ENCODE peak calls at places on chromosome 14, in seven cellular contexts. One of them, this sample, is unnamed.

GRCh38 chr14:25620515-25620914 is 570.6 kb upstream of the STXBP6 start:
- DNase-seq in stimulated activated CD8-positive, alpha-beta memory T cell treated with anti-CD3 and anti-CD28 coated beads, Interleukin-4, amount 100 ng/mL, for 1 hour: no peak
- DNase-seq in kidney tubule cell: no peak
- DNase-seq in NB4: no peak
- DNase-seq in NCI-H69: no peak
- DNase-seq in dorsolateral prefrontal cortex: no peak
- DNase-seq in memory B cell: no peak
- DNase-seq in this sample: no peak

GRCh38 chr14:34439090-34439489 is 22.9 kb downstream of the SPTSSA start:
- DNase-seq in NB4: no peak
- DNase-seq in stimulated activated CD8-positive, alpha-beta memory T cell treated with anti-CD3 and anti-CD28 coated beads, Interleukin-4, amount 100 ng/mL, for 1 hour: no peak
- DNase-seq in NCI-H69: no peak
- DNase-seq in dorsolateral prefrontal cortex: no peak
- DNase-seq in memory B cell: no peak
- DNase-seq in kidney tubule cell: no peak
- DNase-seq in this sample: no peak

GRCh38 chr14:95254356-95254755 is 65.4 kb downstream of the CLMN start:
- DNase-seq in NB4: no peak
- DNase-seq in dorsolateral prefrontal cortex: no peak
- DNase-seq in memory B cell: no peak
- DNase-seq in kidney tubule cell: no peak
- DNase-seq in stimulated activated CD8-positive, alpha-beta memory T cell treated with anti-CD3 and anti-CD28 coated beads, Interleukin-4, amount 100 ng/mL, for 1 hour: no peak
- DNase-seq in NCI-H69: no peak
- DNase-seq in this sample: no peak

GRCh38 chr14:101975231-101975630 is 10.9 kb downstream of the DYNC1H1 start:
- DNase-seq in NB4: no peak
- DNase-seq in NCI-H69: no peak
- DNase-seq in stimulated activated CD8-positive, alpha-beta memory T cell treated with anti-CD3 and anti-CD28 coated beads, Interleukin-4, amount 100 ng/mL, for 1 hour: no peak
- DNase-seq in memory B cell: no peak
- DNase-seq in dorsolateral prefrontal cortex: no peak
- DNase-seq in kidney tubule cell: no peak
- DNase-seq in this sample: no peak

GRCh38 chr14:42654707-42655106 is 1048.0 kb downstream of the LRFN5 start:
- DNase-seq in NCI-H69: no peak
- DNase-seq in kidney tubule cell: no peak
- DNase-seq in memory B cell: no peak
- DNase-seq in dorsolateral prefrontal cortex: no peak
- DNase-seq in NB4: no peak
- DNase-seq in stimulated activated CD8-positive, alpha-beta memory T cell treated with anti-CD3 and anti-CD28 coated beads, Interleukin-4, amount 100 ng/mL, for 1 hour: no peak
- DNase-seq in this sample: no peak

GRCh38 chr14:22521449-22522239 is 67.4 kb downstream of the DAD1 start:
- DNase-seq in NB4: no peak
- DNase-seq in memory B cell: no peak
- DNase-seq in NCI-H69: no peak
- DNase-seq in kidney tubule cell: no peak
- DNase-seq in dorsolateral prefrontal cortex: no peak
- DNase-seq in stimulated activated CD8-positive, alpha-beta memory T cell treated with anti-CD3 and anti-CD28 coated beads, Interleukin-4, amount 100 ng/mL, for 1 hour: no peak
- DNase-seq in this sample: no peak

GRCh38 chr14:105011312-105011990 is 9.4 kb downstream of the CDCA4 start:
- DNase-seq in memory B cell: no peak
- DNase-seq in dorsolateral prefrontal cortex: no peak
- DNase-seq in NB4: no peak
- DNase-seq in NCI-H69: no peak
- DNase-seq in stimulated activated CD8-positive, alpha-beta memory T cell treated with anti-CD3 and anti-CD28 coated beads, Interleukin-4, amount 100 ng/mL, for 1 hour: no peak
- DNase-seq in kidney tubule cell: no peak
- DNase-seq in this sample: peak

GRCh38 chr14:69069020-69069421 is 83.9 kb downstream of the DCAF5 start:
- DNase-seq in stimulated activated CD8-positive, alpha-beta memory T cell treated with anti-CD3 and anti-CD28 coated beads, Interleukin-4, amount 100 ng/mL, for 1 hour: no peak
- DNase-seq in dorsolateral prefrontal cortex: no peak
- DNase-seq in NCI-H69: no peak
- DNase-seq in NB4: peak
- DNase-seq in kidney tubule cell: peak
- DNase-seq in memory B cell: no peak
- DNase-seq in this sample: no peak

GRCh38 chr14:35252485-35252884 is 39.7 kb upstream of the PSMA6 start:
- DNase-seq in dorsolateral prefrontal cortex: no peak
- DNase-seq in stimulated activated CD8-positive, alpha-beta memory T cell treated with anti-CD3 and anti-CD28 coated beads, Interleukin-4, amount 100 ng/mL, for 1 hour: no peak
- DNase-seq in NCI-H69: no peak
- DNase-seq in NB4: no peak
- DNase-seq in kidney tubule cell: no peak
- DNase-seq in memory B cell: no peak
- DNase-seq in this sample: no peak

GRCh38 chr14:104634886-104635570 is 30.5 kb upstream of the TMEM179 start:
- DNase-seq in memory B cell: no peak
- DNase-seq in NB4: no peak
- DNase-seq in kidney tubule cell: no peak
- DNase-seq in dorsolateral prefrontal cortex: no peak
- DNase-seq in stimulated activated CD8-positive, alpha-beta memory T cell treated with anti-CD3 and anti-CD28 coated beads, Interleukin-4, amount 100 ng/mL, for 1 hour: no peak
- DNase-seq in NCI-H69: no peak
- DNase-seq in this sample: no peak

GRCh38 chr14:54002653-54003052 is 46.0 kb upstream of the BMP4 start:
- DNase-seq in NCI-H69: peak
- DNase-seq in kidney tubule cell: peak
- DNase-seq in memory B cell: no peak
- DNase-seq in NB4: no peak
- DNase-seq in stimulated activated CD8-positive, alpha-beta memory T cell treated with anti-CD3 and anti-CD28 coated beads, Interleukin-4, amount 100 ng/mL, for 1 hour: no peak
- DNase-seq in dorsolateral prefrontal cortex: no peak
- DNase-seq in this sample: no peak

GRCh38 chr14:23033801-23034497 is 751 bp downstream of the PSMB5 start:
- DNase-seq in NCI-H69: no peak
- DNase-seq in stimulated activated CD8-positive, alpha-beta memory T cell treated with anti-CD3 and anti-CD28 coated beads, Interleukin-4, amount 100 ng/mL, for 1 hour: no peak
- DNase-seq in kidney tubule cell: no peak
- DNase-seq in dorsolateral prefrontal cortex: no peak
- DNase-seq in NB4: no peak
- DNase-seq in memory B cell: no peak
- DNase-seq in this sample: no peak

GRCh38 chr14:77543240-77543551 is 44.6 kb upstream of the ISM2 start:
- DNase-seq in memory B cell: no peak
- DNase-seq in kidney tubule cell: no peak
- DNase-seq in stimulated activated CD8-positive, alpha-beta memory T cell treated with anti-CD3 and anti-CD28 coated beads, Interleukin-4, amount 100 ng/mL, for 1 hour: no peak
- DNase-seq in dorsolateral prefrontal cortex: no peak
- DNase-seq in NB4: no peak
- DNase-seq in NCI-H69: no peak
- DNase-seq in this sample: no peak

GRCh38 chr14:68653754-68654153 is 139.1 kb downstream of the ZFP36L1 start:
- DNase-seq in memory B cell: no peak
- DNase-seq in NCI-H69: no peak
- DNase-seq in dorsolateral prefrontal cortex: no peak
- DNase-seq in NB4: no peak
- DNase-seq in stimulated activated CD8-positive, alpha-beta memory T cell treated with anti-CD3 and anti-CD28 coated beads, Interleukin-4, amount 100 ng/mL, for 1 hour: no peak
- DNase-seq in kidney tubule cell: no peak
- DNase-seq in this sample: no peak

GRCh38 chr14:63909984-63910383 is 57.2 kb downstream of the SYNE2 start:
- DNase-seq in memory B cell: no peak
- DNase-seq in NCI-H69: no peak
- DNase-seq in stimulated activated CD8-positive, alpha-beta memory T cell treated with anti-CD3 and anti-CD28 coated beads, Interleukin-4, amount 100 ng/mL, for 1 hour: no peak
- DNase-seq in kidney tubule cell: no peak
- DNase-seq in NB4: no peak
- DNase-seq in dorsolateral prefrontal cortex: no peak
- DNase-seq in this sample: no peak

GRCh38 chr14:69716483-69717187 is 50.3 kb upstream of the SRSF5 start:
- DNase-seq in dorsolateral prefrontal cortex: no peak
- DNase-seq in memory B cell: no peak
- DNase-seq in stimulated activated CD8-positive, alpha-beta memory T cell treated with anti-CD3 and anti-CD28 coated beads, Interleukin-4, amount 100 ng/mL, for 1 hour: peak
- DNase-seq in NB4: peak
- DNase-seq in kidney tubule cell: peak
- DNase-seq in NCI-H69: peak
- DNase-seq in this sample: no peak

GRCh38 chr14:88834883-88835431 is 10.5 kb downstream of the TTC8 start:
- DNase-seq in dorsolateral prefrontal cortex: no peak
- DNase-seq in NB4: no peak
- DNase-seq in kidney tubule cell: peak
- DNase-seq in memory B cell: no peak
- DNase-seq in stimulated activated CD8-positive, alpha-beta memory T cell treated with anti-CD3 and anti-CD28 coated beads, Interleukin-4, amount 100 ng/mL, for 1 hour: no peak
- DNase-seq in NCI-H69: peak
- DNase-seq in this sample: no peak

GRCh38 chr14:104421892-104422291 is 157.7 kb upstream of the C14orf180 start:
- DNase-seq in NB4: no peak
- DNase-seq in stimulated activated CD8-positive, alpha-beta memory T cell treated with anti-CD3 and anti-CD28 coated beads, Interleukin-4, amount 100 ng/mL, for 1 hour: no peak
- DNase-seq in kidney tubule cell: no peak
- DNase-seq in NCI-H69: no peak
- DNase-seq in dorsolateral prefrontal cortex: no peak
- DNase-seq in memory B cell: no peak
- DNase-seq in this sample: no peak

GRCh38 chr14:86035882-86036281 is 505.9 kb downstream of the FLRT2 start:
- DNase-seq in kidney tubule cell: peak
- DNase-seq in dorsolateral prefrontal cortex: no peak
- DNase-seq in stimulated activated CD8-positive, alpha-beta memory T cell treated with anti-CD3 and anti-CD28 coated beads, Interleukin-4, amount 100 ng/mL, for 1 hour: no peak
- DNase-seq in NCI-H69: peak
- DNase-seq in NB4: peak
- DNase-seq in memory B cell: no peak
- DNase-seq in this sample: no peak

GRCh38 chr14:52020315-52020714 is 31.0 kb downstream of the RTRAF start:
- DNase-seq in NB4: no peak
- DNase-seq in dorsolateral prefrontal cortex: no peak
- DNase-seq in kidney tubule cell: no peak
- DNase-seq in memory B cell: no peak
- DNase-seq in NCI-H69: no peak
- DNase-seq in stimulated activated CD8-positive, alpha-beta memory T cell treated with anti-CD3 and anti-CD28 coated beads, Interleukin-4, amount 100 ng/mL, for 1 hour: no peak
- DNase-seq in this sample: no peak

GRCh38 chr14:72598328-72598727 is 295.6 kb downstream of the DPF3 start:
- DNase-seq in NCI-H69: no peak
- DNase-seq in memory B cell: peak
- DNase-seq in NB4: no peak
- DNase-seq in stimulated activated CD8-positive, alpha-beta memory T cell treated with anti-CD3 and anti-CD28 coated beads, Interleukin-4, amount 100 ng/mL, for 1 hour: no peak
- DNase-seq in dorsolateral prefrontal cortex: no peak
- DNase-seq in kidney tubule cell: no peak
- DNase-seq in this sample: no peak

GRCh38 chr14:35155962-35156361 is 33.6 kb downstream of the PRORP start:
- DNase-seq in memory B cell: no peak
- DNase-seq in NCI-H69: peak
- DNase-seq in NB4: peak
- DNase-seq in kidney tubule cell: peak
- DNase-seq in dorsolateral prefrontal cortex: no peak
- DNase-seq in stimulated activated CD8-positive, alpha-beta memory T cell treated with anti-CD3 and anti-CD28 coated beads, Interleukin-4, amount 100 ng/mL, for 1 hour: no peak
- DNase-seq in this sample: no peak

GRCh38 chr14:53295985-53296582 is 143.0 kb upstream of the DDHD1 start:
- DNase-seq in NB4: peak
- DNase-seq in memory B cell: no peak
- DNase-seq in NCI-H69: peak
- DNase-seq in kidney tubule cell: peak
- DNase-seq in stimulated activated CD8-positive, alpha-beta memory T cell treated with anti-CD3 and anti-CD28 coated beads, Interleukin-4, amount 100 ng/mL, for 1 hour: no peak
- DNase-seq in dorsolateral prefrontal cortex: no peak
- DNase-seq in this sample: peak

GRCh38 chr14:58978336-58978735 is 210.1 kb upstream of the DAAM1 start:
- DNase-seq in memory B cell: no peak
- DNase-seq in dorsolateral prefrontal cortex: no peak
- DNase-seq in NCI-H69: no peak
- DNase-seq in stimulated activated CD8-positive, alpha-beta memory T cell treated with anti-CD3 and anti-CD28 coated beads, Interleukin-4, amount 100 ng/mL, for 1 hour: no peak
- DNase-seq in kidney tubule cell: no peak
- DNase-seq in NB4: no peak
- DNase-seq in this sample: no peak

GRCh38 chr14:77316872-77317271 is 3.8 kb downstream of the POMT2 start:
- DNase-seq in stimulated activated CD8-positive, alpha-beta memory T cell treated with anti-CD3 and anti-CD28 coated beads, Interleukin-4, amount 100 ng/mL, for 1 hour: no peak
- DNase-seq in kidney tubule cell: no peak
- DNase-seq in NB4: no peak
- DNase-seq in memory B cell: no peak
- DNase-seq in NCI-H69: peak
- DNase-seq in dorsolateral prefrontal cortex: no peak
- DNase-seq in this sample: no peak

GRCh38 chr14:92963301-92964123 is 40.6 kb downstream of the CHGA start:
- DNase-seq in stimulated activated CD8-positive, alpha-beta memory T cell treated with anti-CD3 and anti-CD28 coated beads, Interleukin-4, amount 100 ng/mL, for 1 hour: no peak
- DNase-seq in NCI-H69: peak
- DNase-seq in kidney tubule cell: no peak
- DNase-seq in NB4: no peak
- DNase-seq in memory B cell: no peak
- DNase-seq in dorsolateral prefrontal cortex: no peak
- DNase-seq in this sample: no peak

GRCh38 chr14:92513204-92513965 is at the start of gene RIN3:
- DNase-seq in memory B cell: peak
- DNase-seq in NB4: peak
- DNase-seq in kidney tubule cell: peak
- DNase-seq in dorsolateral prefrontal cortex: no peak
- DNase-seq in NCI-H69: peak
- DNase-seq in stimulated activated CD8-positive, alpha-beta memory T cell treated with anti-CD3 and anti-CD28 coated beads, Interleukin-4, amount 100 ng/mL, for 1 hour: no peak
- DNase-seq in this sample: no peak

GRCh38 chr14:33070474-33070873 is 131.8 kb downstream of the NPAS3 start:
- DNase-seq in stimulated activated CD8-positive, alpha-beta memory T cell treated with anti-CD3 and anti-CD28 coated beads, Interleukin-4, amount 100 ng/mL, for 1 hour: no peak
- DNase-seq in memory B cell: no peak
- DNase-seq in kidney tubule cell: no peak
- DNase-seq in dorsolateral prefrontal cortex: no peak
- DNase-seq in NB4: no peak
- DNase-seq in NCI-H69: no peak
- DNase-seq in this sample: no peak

GRCh38 chr14:105181542-105182295 is 607 bp upstream of the NUDT14 start:
- DNase-seq in kidney tubule cell: no peak
- DNase-seq in stimulated activated CD8-positive, alpha-beta memory T cell treated with anti-CD3 and anti-CD28 coated beads, Interleukin-4, amount 100 ng/mL, for 1 hour: no peak
- DNase-seq in NCI-H69: peak
- DNase-seq in NB4: no peak
- DNase-seq in dorsolateral prefrontal cortex: no peak
- DNase-seq in memory B cell: no peak
- DNase-seq in this sample: no peak

GRCh38 chr14:22383515-22384166 is 205.4 kb downstream of the DAD1 start:
- DNase-seq in NCI-H69: no peak
- DNase-seq in dorsolateral prefrontal cortex: no peak
- DNase-seq in kidney tubule cell: no peak
- DNase-seq in NB4: no peak
- DNase-seq in memory B cell: peak
- DNase-seq in stimulated activated CD8-positive, alpha-beta memory T cell treated with anti-CD3 and anti-CD28 coated beads, Interleukin-4, amount 100 ng/mL, for 1 hour: no peak
- DNase-seq in this sample: no peak

This sample was measured in C1 segment of cervical spinal cord.